ENCODE peak calls at places on chromosomes 16 and 17, in nine cellular contexts. N is stomach; I is stimulated activated CD8-positive, alpha-beta memory T cell treated with anti-CD3 and anti-CD28 coated beads, Interleukin-7, amount 100 ng/mL, for 4 hours; K is T47D; L is GM06990; R is left ventricle myocardium inferior; U is T-cell; W is lung microvascular endothelial cell; X is AG10803. S is an unnamed sample.

GRCh38 chr16:11629071-11630030 is 38.9 kb upstream of the SNN start:
- DNase-seq in L (peak), U (no peak), X (no peak), N (no peak), I (no peak), K (no peak), W (no peak), R (peak), S (peak)

GRCh38 chr17:27612160-27612767 is 18.7 kb upstream of the LGALS9 start:
- DNase-seq in X (peak), K (no peak), N (no peak), R (no peak), I (no peak), U (no peak), L (no peak), W (no peak), S (no peak)

GRCh38 chr17:31789707-31790505 is 69.1 kb downstream of the COPRS start:
- DNase-seq in X (no peak), W (no peak), K (no peak), U (no peak), R (no peak), I (no peak), L (peak), N (no peak), S (no peak)

GRCh38 chr16:1475552-1476114 is 805 bp upstream of the CLCN7 start:
- DNase-seq in I (no peak), X (no peak), W (no peak), U (no peak), L (no peak), K (no peak), R (no peak), N (no peak), S (no peak)

GRCh38 chr17:79285973-79286372 is 211.3 kb downstream of the ENGASE start:
- DNase-seq in L (no peak), K (no peak), N (no peak), W (no peak), U (no peak), I (no peak), R (no peak), X (no peak), S (no peak)

GRCh38 chr16:87947356-87948118 is 3.7 kb upstream of the BANP start:
- DNase-seq in K (no peak), I (no peak), U (no peak), W (no peak), X (no peak), R (no peak), L (no peak), N (no peak), S (no peak)

GRCh38 chr17:43940630-43941029 is 1.6 kb downstream of the PPY start:
- DNase-seq in N (no peak), I (no peak), X (peak), W (peak), R (no peak), L (no peak), K (peak), U (no peak), S (peak)

GRCh38 chr17:34167359-34167758 is 87.7 kb upstream of the CCL2 start:
- DNase-seq in W (no peak), I (no peak), N (peak), U (no peak), R (no peak), X (no peak), K (peak), L (no peak), S (no peak)

GRCh38 chr17:14741516-14741915 is 440.6 kb downstream of the HS3ST3B1 start:
- DNase-seq in K (no peak), R (no peak), U (no peak), I (no peak), W (no peak), L (no peak), N (no peak), X (peak), S (no peak)

GRCh38 chr16:88287219-88287618 is 95.5 kb upstream of the ZNF469 start:
- DNase-seq in N (no peak), K (peak), W (peak), R (no peak), X (no peak), U (no peak), I (no peak), L (no peak), S (peak)

GRCh38 chr16:77790964-77791363 is 2.6 kb downstream of the VAT1L start:
- DNase-seq in I (no peak), L (no peak), X (no peak), W (no peak), U (no peak), K (no peak), N (no peak), R (no peak), S (no peak)

GRCh38 chr16:68993421-68993820 is 112.0 kb upstream of the HAS3 start:
- DNase-seq in N (no peak), W (no peak), K (no peak), I (no peak), R (no peak), U (no peak), L (no peak), X (no peak), S (no peak)

GRCh38 chr17:34081269-34081668 is 173.8 kb upstream of the CCL2 start:
- DNase-seq in N (no peak), L (no peak), X (no peak), W (no peak), U (no peak), I (no peak), K (no peak), R (no peak), S (no peak)

GRCh38 chr16:89491238-89491869 is 993 bp upstream of the ANKRD11 start:
- DNase-seq in X (peak), K (no peak), I (no peak), N (no peak), L (no peak), R (no peak), W (peak), U (no peak), S (no peak)

GRCh38 chr17:74830861-74831260 is 28.8 kb downstream of the GRIN2C start:
- DNase-seq in I (no peak), W (no peak), X (no peak), R (no peak), N (no peak), K (no peak), U (no peak), L (no peak), S (no peak)

GRCh38 chr16:65771707-65772106 is 594.8 kb upstream of the CDH5 start:
- DNase-seq in W (no peak), N (no peak), K (no peak), I (no peak), U (no peak), L (no peak), X (no peak), R (no peak), S (no peak)

GRCh38 chr17:7017827-7018200 is 5.0 kb upstream of the BCL6B start:
- DNase-seq in N (no peak), L (no peak), R (no peak), I (no peak), K (no peak), U (no peak), X (no peak), W (no peak), S (no peak)

GRCh38 chr16:4566144-4566543 is 10.0 kb downstream of the C16orf96 start:
- DNase-seq in L (no peak), I (no peak), K (no peak), N (no peak), R (no peak), U (no peak), W (no peak), X (no peak), S (no peak)

GRCh38 chr17:40648326-40648968 is 829 bp upstream of the SMARCE1 start:
- DNase-seq in R (peak), N (peak), I (no peak), W (peak), U (no peak), X (peak), L (no peak), K (no peak), S (peak)

GRCh38 chr17:8289103-8289397 is 580 bp downstream of the RANGRF start:
- DNase-seq in I (no peak), K (no peak), N (no peak), L (no peak), U (no peak), W (no peak), R (peak), X (no peak), S (no peak)

GRCh38 chr17:3890082-3890892 is 2.6 kb downstream of the CAMKK1 start:
- DNase-seq in K (no peak), N (peak), I (no peak), W (peak), R (peak), L (no peak), U (no peak), X (peak), S (peak)

GRCh38 chr17:41975099-41976083 is 8.8 kb downstream of the CNP start:
- DNase-seq in X (peak), W (no peak), I (no peak), U (no peak), L (no peak), K (no peak), R (no peak), N (no peak), S (no peak)

S was measured in testis.